ENCODE peak calls at places on chromosome 2, in seven cellular contexts. W, X, N, G, T, D and I are unnamed samples.

GRCh38 chr2:207487650-207488315 is 42.0 kb upstream of the CREB1 start:
- DNase-seq in W (no peak), X (no peak), N (peak; percentile 95), G (no peak), T (peak; percentile 62), D (peak; percentile 86), I (peak; percentile 72)

GRCh38 chr2:61700465-61700864 is 153.4 kb downstream of the FAM161A start:
- DNase-seq in W (no peak), X (no peak), N (no peak), G (no peak), T (no peak), D (no peak), I (no peak)

GRCh38 chr2:237697586-237698337 is 70.4 kb downstream of the LRRFIP1 start:
- DNase-seq in W (peak; percentile 29), X (no peak), N (no peak), G (no peak), T (no peak), D (peak; percentile 63), I (peak; percentile 60)

GRCh38 chr2:200786423-200786822 is 25.3 kb upstream of the BZW1 start:
- DNase-seq in W (no peak), X (no peak), N (peak; percentile 75), G (no peak), T (no peak), D (peak; percentile 81), I (no peak)

GRCh38 chr2:43051316-43051715 is 175.1 kb downstream of the ZFP36L2 start:
- DNase-seq in W (no peak), X (no peak), N (peak; percentile 74), G (no peak), T (no peak), D (peak; percentile 70), I (peak; percentile 83)

GRCh38 chr2:13034861-13035260 is 318.1 kb downstream of the TRIB2 start:
- DNase-seq in W (no peak), X (no peak), N (no peak), G (no peak), T (no peak), D (peak; percentile 34), I (no peak)

GRCh38 chr2:41932241-41933034 is 115.4 kb upstream of the PKDCC start:
- DNase-seq in W (no peak), X (no peak), N (peak; percentile 93), G (no peak), T (no peak), D (peak; percentile 86), I (no peak)

GRCh38 chr2:215711484-215712034 is 275.7 kb upstream of the FN1 start:
- DNase-seq in W (no peak), X (no peak), N (peak; percentile 78), G (no peak), T (peak; percentile 69), D (peak; percentile 74), I (no peak)

GRCh38 chr2:97965146-97965545 is 30.6 kb downstream of the TMEM131 start:
- DNase-seq in W (no peak), X (no peak), N (no peak), G (no peak), T (no peak), D (no peak), I (no peak)

GRCh38 chr2:199458806-199459285 is 1.1 kb upstream of the SATB2 start:
- DNase-seq in W (no peak), X (no peak), N (peak; percentile 35), G (peak; percentile 54), T (no peak), D (no peak), I (no peak)

GRCh38 chr2:20917724-20918572 is 95.0 kb upstream of the LDAH start:
- DNase-seq in W (no peak), X (no peak), N (peak; percentile 34), G (no peak), T (no peak), D (no peak), I (no peak)

GRCh38 chr2:157492189-157492773 is 48.4 kb upstream of the CYTIP start:
- DNase-seq in W (peak; percentile 69), X (peak; percentile 23), N (peak; percentile 59), G (peak; percentile 41), T (peak; percentile 66), D (peak; percentile 63), I (peak; percentile 55)

GRCh38 chr2:192000196-192000990 is 153.5 kb upstream of the CAVIN2 start:
- DNase-seq in W (no peak), X (no peak), N (no peak), G (no peak), T (no peak), D (no peak), I (no peak)

GRCh38 chr2:70647873-70648481 is 94.4 kb upstream of the TGFA start:
- DNase-seq in W (peak; percentile 87), X (peak; percentile 73), N (peak; percentile 44), G (peak; percentile 69), T (peak; percentile 84), D (peak; percentile 49), I (peak; percentile 68)

GRCh38 chr2:83970262-83970929 is 488.7 kb downstream of the SUCLG1 start:
- DNase-seq in W (no peak), X (no peak), N (no peak), G (no peak), T (peak; percentile 54), D (no peak), I (no peak)

GRCh38 chr2:178506524-178506923 is 26.3 kb downstream of the PLEKHA3 start:
- DNase-seq in W (no peak), X (no peak), N (no peak), G (no peak), T (no peak), D (no peak), I (no peak)

GRCh38 chr2:208036357-208036756 is 11.0 kb upstream of the PLEKHM3 start:
- DNase-seq in W (no peak), X (no peak), N (peak; percentile 40), G (no peak), T (no peak), D (peak; percentile 55), I (peak; percentile 28)

GRCh38 chr2:185132501-185133041 is 534.2 kb downstream of the ZNF804A start:
- DNase-seq in W (no peak), X (no peak), N (no peak), G (no peak), T (no peak), D (no peak), I (no peak)

GRCh38 chr2:47016172-47016913 is 100.7 kb upstream of the MCFD2 start:
- DNase-seq in W (peak; percentile 77), X (peak; percentile 15), N (peak; percentile 98), G (no peak), T (peak; percentile 88), D (peak; percentile 93), I (peak; percentile 80)

GRCh38 chr2:239630618-239631286 is 229.9 kb upstream of the HDAC4 start:
- DNase-seq in W (no peak), X (no peak), N (peak; percentile 42), G (no peak), T (no peak), D (no peak), I (peak; percentile 93)

GRCh38 chr2:202689898-202690297 is 55.1 kb downstream of the FAM117B start:
- DNase-seq in W (no peak), X (no peak), N (no peak), G (no peak), T (no peak), D (no peak), I (peak; percentile 23)

GRCh38 chr2:196703660-196704209 is 64.2 kb downstream of the CCDC150 start:
- DNase-seq in W (no peak), X (no peak), N (peak; percentile 52), G (no peak), T (peak; percentile 6), D (peak; percentile 35), I (no peak)

GRCh38 chr2:27714053-27714452 is 50.4 kb downstream of the SLC4A1AP start:
- DNase-seq in W (no peak), X (no peak), N (no peak), G (no peak), T (no peak), D (no peak), I (no peak)
- H3K27ac ChIP-seq in W (no peak overlapping the region), X (no peak overlapping the region), N (no peak overlapping the region), G (no peak overlapping the region), T (no peak overlapping the region), D (no peak overlapping the region), I (no peak overlapping the region)

DNA sequence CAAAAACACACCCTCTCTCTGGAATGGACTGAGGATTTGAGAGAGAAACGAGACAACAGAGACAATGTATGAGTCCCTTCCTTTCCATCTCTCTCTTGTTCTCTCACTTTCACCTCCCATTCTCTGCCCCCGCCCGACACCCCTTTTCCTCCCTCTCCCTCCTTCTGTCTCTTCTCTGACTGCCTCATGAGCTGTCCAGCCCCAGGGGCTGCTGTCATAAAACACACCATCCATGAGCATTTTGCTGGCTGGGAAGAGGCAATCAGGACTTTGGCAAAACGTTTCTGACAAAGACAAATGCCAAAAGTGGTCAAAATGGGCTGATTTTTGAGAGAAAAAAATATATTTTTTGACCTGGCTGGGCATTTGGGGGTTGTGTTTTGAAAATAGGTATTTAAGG is 377.2 kb downstream of the EN1 start:
- DNase-seq in W (no peak), X (no peak), N (no peak), G (no peak), T (no peak), D (no peak), I (no peak)
- H2BK120ac ChIP-seq in W (no peak overlapping the region), X (no peak overlapping the region), N (no peak overlapping the region), G (no peak overlapping the region), T (no peak overlapping the region), D (no peak overlapping the region), I (no peak overlapping the region)

GRCh38 chr2:165902929-165903328 is 50.6 kb downstream of the TTC21B start:
- DNase-seq in W (no peak), X (no peak), N (peak; percentile 17), G (no peak), T (no peak), D (peak; percentile 72), I (no peak)
- H3K27ac ChIP-seq in W (no peak overlapping the region), X (no peak overlapping the region), N (no peak overlapping the region), G (no peak overlapping the region), T (no peak overlapping the region), D (no peak overlapping the region), I (no peak overlapping the region)

DNA sequence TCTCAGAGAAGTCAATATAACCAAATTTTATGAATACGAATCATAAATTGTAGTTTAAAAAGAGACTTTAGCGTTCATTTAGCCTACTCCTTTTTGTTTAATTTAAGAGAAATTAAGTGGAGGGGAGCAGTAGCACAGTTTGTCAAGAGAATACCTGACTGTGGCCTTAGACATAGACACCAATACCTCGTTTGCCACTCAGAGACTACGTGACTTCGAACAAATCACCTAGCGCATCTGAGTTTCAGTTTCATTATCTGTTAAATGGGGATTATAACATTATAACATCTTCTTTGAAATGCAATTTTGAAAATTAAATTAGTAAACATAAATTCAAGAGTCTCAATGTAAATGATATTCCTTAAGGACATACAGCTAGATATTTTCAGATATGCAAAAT is 581.5 kb upstream of the VRK2 start:
- DNase-seq in W (no peak), X (no peak), N (no peak), G (no peak), T (no peak), D (no peak), I (no peak)
- H2BK120ac ChIP-seq in W (no peak overlapping the region), X (no peak overlapping the region), N (no peak overlapping the region), G (no peak overlapping the region), T (no peak overlapping the region), D (no peak overlapping the region), I (no peak overlapping the region)

GRCh38 chr2:65049010-65049639 is 7.1 kb upstream of the CEP68 start:
- DNase-seq in W (peak; percentile 66), X (no peak), N (no peak), G (no peak), T (peak; percentile 90), D (no peak), I (no peak)
- H3K27ac ChIP-seq in W (no peak overlapping the region), X (peak overlapping the region; percentile 11), N (no peak overlapping the region), G (no peak overlapping the region), T (no peak overlapping the region), D (no peak overlapping the region), I (no peak overlapping the region)